ENCODE peak calls at places on chromosomes 3 and 15, in four cellular contexts. P is lower lobe of right lung; J is effector memory CD4-positive, alpha-beta T cell; T is colonic mucosa. W is an unnamed sample.
A peak's percentile ranks its signal among the peaks of the same experiment; 100 is the strongest.

GRCh38 chr3:6551165-6551564 is 309.8 kb upstream of the GRM7 start:
- DNase-seq in P (no peak), J (no peak), T (no peak), W (no peak)

GRCh38 chr3:64687381-64687780 is 419 bp downstream of the ADAMTS9 start:
- DNase-seq in P (no peak), J (no peak), T (peak; percentile 18), W (peak; percentile 12)

GRCh38 chr3:31629054-31629453 is 96.3 kb downstream of the STT3B start:
- DNase-seq in P (no peak), J (no peak), T (no peak), W (no peak)

GRCh38 chr15:89299896-89300295 is 34.7 kb downstream of the POLG start:
- DNase-seq in P (no peak), J (no peak), T (no peak), W (no peak)

GRCh38 chr3:113745273-113746068 is 578 bp downstream of the NAA50 start:
- DNase-seq in P (peak; percentile 77), J (peak; percentile 72), T (peak; percentile 88), W (peak; percentile 83)

GRCh38 chr3:133377396-133377795 is 22.5 kb upstream of the BFSP2 start:
- DNase-seq in P (no peak), J (no peak), T (no peak), W (no peak)

GRCh38 chr3:46509661-46510187 is 11.9 kb downstream of the RTP3 start:
- DNase-seq in P (no peak), J (no peak), T (no peak), W (no peak)

GRCh38 chr3:23567917-23568316 is 237.8 kb upstream of the UBE2E1 start:
- DNase-seq in P (no peak), J (no peak), T (no peak), W (peak; percentile 87)

GRCh38 chr15:78838480-78838879 is 27.2 kb upstream of the ADAMTS7 start:
- DNase-seq in P (no peak), J (no peak), T (no peak), W (no peak)

GRCh38 chr3:119290613-119291012 is 3.6 kb upstream of the ARHGAP31 start:
- DNase-seq in P (no peak), J (no peak), T (no peak), W (no peak)

GRCh38 chr3:190972840-190973270 is 110.4 kb upstream of the GMNC start:
- DNase-seq in P (no peak), J (no peak), T (no peak), W (no peak)

GRCh38 chr15:77624868-77625267 is 7.8 kb downstream of the LINGO1 start:
- DNase-seq in P (no peak), J (no peak), T (no peak), W (no peak)

GRCh38 chr15:77653832-77654480 is 21.2 kb upstream of the LINGO1 start:
- DNase-seq in P (no peak), J (no peak), T (no peak), W (no peak)

GRCh38 chr3:138434276-138434874 is at the start of gene ESYT3:
- DNase-seq in P (peak; percentile 95), J (no peak), T (peak; percentile 83), W (peak; percentile 29)

GRCh38 chr3:178761024-178761423 is 224.8 kb downstream of the KCNMB2 start:
- DNase-seq in P (no peak), J (no peak), T (no peak), W (no peak)

GRCh38 chr3:141444586-141445285 is 42.1 kb upstream of the RASA2 start:
- DNase-seq in P (no peak), J (no peak), T (no peak), W (no peak)

GRCh38 chr3:69032137-69032536 is 18.7 kb upstream of the EOGT start:
- DNase-seq in P (no peak), J (no peak), T (no peak), W (no peak)

GRCh38 chr15:71329509-71330260 is 214.4 kb downstream of the THSD4 start:
- DNase-seq in P (no peak), J (no peak), T (peak; percentile 76), W (peak; percentile 92)

GRCh38 chr3:46422617-46423016 is 15.6 kb downstream of the CCRL2 start:
- DNase-seq in P (no peak), J (no peak), T (no peak), W (no peak)

GRCh38 chr15:64507293-64507802 is 47.0 kb downstream of the ZNF609 start:
- DNase-seq in P (peak; percentile 80), J (no peak), T (peak; percentile 80), W (no peak)

GRCh38 chr3:120470870-120471269 is 20.1 kb upstream of the FSTL1 start:
- DNase-seq in P (no peak), J (no peak), T (no peak), W (no peak)

GRCh38 chr3:28900301-28900700 is 380.6 kb upstream of the RBMS3 start:
- DNase-seq in P (no peak), J (no peak), T (no peak), W (no peak)

GRCh38 chr3:158991146-158991705 is 189.4 kb downstream of the MFSD1 start:
- DNase-seq in P (peak; percentile 46), J (no peak), T (peak; percentile 85), W (no peak)

GRCh38 chr3:185632996-185633395 is 46.9 kb downstream of the SENP2 start:
- DNase-seq in P (no peak), J (no peak), T (no peak), W (no peak)

GRCh38 chr3:79490165-79491028 is 277.4 kb downstream of the ROBO1 start:
- DNase-seq in P (peak; percentile 52), J (no peak), T (peak; percentile 32), W (no peak)

GRCh38 chr3:21509706-21510105 is 241.3 kb downstream of the ZNF385D start:
- DNase-seq in P (no peak), J (no peak), T (no peak), W (no peak)

GRCh38 chr3:69541059-69541471 is 155.2 kb upstream of the FRMD4B start:
- DNase-seq in P (no peak), J (no peak), T (no peak), W (peak; percentile 23)

GRCh38 chr3:55842204-55842603 is 355.1 kb upstream of the WNT5A start:
- DNase-seq in P (no peak), J (no peak), T (no peak), W (no peak)

GRCh38 chr15:39407116-39407515 is 173.8 kb upstream of the THBS1 start:
- DNase-seq in P (no peak), J (no peak), T (no peak), W (no peak)

GRCh38 chr15:39409876-39410505 is 170.9 kb upstream of the THBS1 start:
- DNase-seq in P (no peak), J (no peak), T (no peak), W (no peak)

GRCh38 chr15:39403674-39404117 is 177.2 kb upstream of the THBS1 start:
- DNase-seq in P (no peak), J (no peak), T (no peak), W (peak; percentile 4)

GRCh38 chr15:39404767-39405173 is 176.1 kb upstream of the THBS1 start:
- DNase-seq in P (no peak), J (no peak), T (no peak), W (no peak)

GRCh38 chr15:39406485-39406884 is 174.4 kb upstream of the THBS1 start:
- DNase-seq in P (no peak), J (no peak), T (no peak), W (no peak)
- H3K27ac ChIP-seq in P (no peak overlapping the region), J (no peak overlapping the region), T (no peak overlapping the region), W (no peak overlapping the region)

DNA sequence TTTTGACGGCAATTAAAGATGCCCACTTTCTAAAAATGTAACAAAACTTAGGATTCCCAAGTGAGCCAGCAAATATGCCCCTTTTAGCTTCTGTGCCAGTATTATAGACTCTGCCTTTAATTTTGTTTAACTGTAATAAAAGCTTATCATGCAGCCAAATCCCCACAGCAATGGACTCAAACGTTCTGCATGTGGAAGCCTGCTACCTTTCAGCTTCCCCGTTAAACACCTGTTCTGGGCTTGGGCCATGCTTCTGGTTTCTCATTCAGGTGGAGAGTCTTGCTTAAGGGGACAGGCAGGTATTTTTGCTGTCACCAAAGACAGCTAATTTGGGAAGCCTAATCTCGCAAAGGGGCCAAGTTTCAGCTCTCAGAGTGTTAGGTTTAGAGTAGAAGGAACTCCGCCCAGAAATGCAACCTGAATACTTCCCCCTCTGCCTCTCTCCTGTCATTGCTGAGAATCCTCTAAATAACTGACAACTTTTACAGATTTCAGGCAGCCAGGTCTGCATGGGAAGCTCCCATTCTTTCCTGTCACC is 399.4 kb upstream of the ATP11B start:
- DNase-seq in P (no peak), J (no peak), T (peak; percentile 20), W (no peak)
- H3K4me3 ChIP-seq in P (no peak overlapping the region), J (no peak overlapping the region), T (no peak overlapping the region), W (no peak overlapping the region)

GRCh38 chr3:14434541-14435151 is 32.2 kb downstream of the SLC6A6 start:
- DNase-seq in P (peak; percentile 82), J (no peak), T (no peak), W (no peak)

GRCh38 chr3:14432996-14433572 is 30.7 kb downstream of the SLC6A6 start:
- DNase-seq in P (no peak), J (no peak), T (no peak), W (no peak)

GRCh38 chr3:14431928-14432834 is 29.8 kb downstream of the SLC6A6 start:
- DNase-seq in P (peak; percentile 96), J (peak; percentile 94), T (peak; percentile 90), W (peak; percentile 96)

GRCh38 chr3:14435175-14436011 is 33.0 kb downstream of the SLC6A6 start:
- DNase-seq in P (peak; percentile 74), J (no peak), T (no peak), W (peak; percentile 38)

GRCh38 chr3:14434105-14434504 is 31.7 kb downstream of the SLC6A6 start:
- DNase-seq in P (peak; percentile 69), J (no peak), T (no peak), W (no peak)
- H3K4me1 ChIP-seq in P (peaks cover 99% of the 10 kb centered on the region), J (peaks cover 61% of the 10 kb centered on the region), T (peaks cover 24% of the 10 kb centered on the region), W (peaks cover 55% of the 10 kb centered on the region)

GRCh38 chr3:184593201-184593922 is 31.8 kb downstream of the EPHB3 start:
- DNase-seq in P (peak; percentile 28), J (no peak), T (no peak), W (no peak)
- H3K27ac ChIP-seq in P (no peak overlapping the region), J (no peak overlapping the region), T (no peak overlapping the region), W (no peak overlapping the region)

GRCh38 chr3:44337253-44337652 is 1.3 kb upstream of the TCAIM start:
- DNase-seq in P (no peak), J (no peak), T (no peak), W (no peak)
- H3K4me3 ChIP-seq in P (peak overlapping the region; percentile 70), J (no peak overlapping the region), T (peak overlapping the region; percentile 63), W (peak overlapping the region; percentile 71)

GRCh38 chr3:14411988-14412387 is 9.6 kb downstream of the SLC6A6 start:
- DNase-seq in P (no peak), J (no peak), T (no peak), W (no peak)
- H3K4me1 ChIP-seq in P (peaks cover 69% of the 10 kb centered on the region), J (peaks cover 4% of the 10 kb centered on the region), T (no peaks in the 10 kb centered on the region), W (peaks cover 82% of the 10 kb centered on the region)

GRCh38 chr15:68224546-68225250 is 4.8 kb downstream of the CLN6 start:
- DNase-seq in P (no peak), J (no peak), T (no peak), W (no peak)
- H3K27ac ChIP-seq in P (no peak overlapping the region), J (no peak overlapping the region), T (no peak overlapping the region), W (no peak overlapping the region)

GRCh38 chr3:59142581-59142980 is 92.8 kb upstream of the CFAP20DC start:
- DNase-seq in P (no peak), J (no peak), T (no peak), W (no peak)
- H3K4me3 ChIP-seq in P (no peak overlapping the region), J (no peak overlapping the region), T (no peak overlapping the region), W (no peak overlapping the region)